ENCODE peak calls at places on chromosomes 12 and 14, in six cellular contexts. C is NCI-H1436, N is NCI-H1092 treated with DMSO at 0.1 percent for 48 hours, O is activated gamma-delta T cell treated with Interleukin-2 at 50 U/mL for 16 hours, E is neural crest cell, G is ovary. Q is an unnamed sample.

GRCh38 chr14:100654814-100655795 is 67.9 kb upstream of the BEGAIN start:
- DNase-seq in C (peak), N (peak), O (peak), E (peak), G (peak), Q (peak)

GRCh38 chr14:38297681-38298080 is 41.8 kb upstream of the CLEC14A start:
- DNase-seq in C (no peak), N (no peak), O (no peak), E (no peak), G (no peak), Q (no peak)

GRCh38 chr12:96313606-96314005 is 86.6 kb downstream of the CDK17 start:
- DNase-seq in C (no peak), N (no peak), O (no peak), E (no peak), G (no peak), Q (no peak)

GRCh38 chr12:104297477-104298113 is 5.9 kb upstream of the EID3 start:
- DNase-seq in C (no peak), N (no peak), O (no peak), E (no peak), G (no peak), Q (no peak)

GRCh38 chr12:87272846-87273245 is 756.4 kb downstream of the C12orf50 start:
- DNase-seq in C (no peak), N (no peak), O (no peak), E (no peak), G (no peak), Q (no peak)

GRCh38 chr14:21103165-21103709 is 2.4 kb downstream of the TMEM253 start:
- DNase-seq in C (no peak), N (no peak), O (no peak), E (no peak), G (no peak), Q (no peak)

GRCh38 chr14:22979748-22980392 is 2.5 kb downstream of the AJUBA start:
- DNase-seq in C (no peak), N (no peak), O (no peak), E (no peak), G (no peak), Q (no peak)

GRCh38 chr12:93536111-93536765 is 36.2 kb upstream of the SOCS2 start:
- DNase-seq in C (no peak), N (no peak), O (no peak), E (no peak), G (no peak), Q (no peak)